ENCODE peak calls at places on chromosomes 16 and 17, in four cellular contexts. M, Q, Y and K are unnamed samples.

GRCh38 chr17:1252203-1252608 is 18.0 kb upstream of the BHLHA9 start:
- DNase-seq in Y (no peak), M (no peak), Q (no peak), K (no peak)

GRCh38 chr17:31068291-31068690 is 26.5 kb upstream of the NF1 start:
- DNase-seq in Q (no peak), M (peak), Y (peak), K (peak)

GRCh38 chr17:48127371-48128051 is 19.9 kb downstream of the SNX11 start:
- DNase-seq in Q (peak), Y (no peak), M (no peak), K (peak)

GRCh38 chr16:86508947-86509758 is 1.2 kb upstream of the FOXF1 start:
- DNase-seq in Y (no peak), M (no peak), Q (no peak), K (peak)

GRCh38 chr16:84643677-84644076 is 4.6 kb upstream of the KLHL36 start:
- DNase-seq in Y (no peak), Q (no peak), M (no peak), K (peak)

GRCh38 chr17:64066709-64067108 is 46.3 kb upstream of the ICAM2 start:
- DNase-seq in M (no peak), Q (no peak), Y (no peak), K (no peak)

GRCh38 chr17:17971431-17972125 is 622 bp downstream of the TOM1L2 start:
- DNase-seq in Y (peak), Q (peak), M (peak), K (no peak)

GRCh38 chr16:56961386-56961785 is 364 bp upstream of the CETP start:
- DNase-seq in Y (no peak), M (no peak), Q (no peak), K (no peak)

GRCh38 chr17:80941743-80942211 is 49.9 kb upstream of the CHMP6 start:
- DNase-seq in Q (no peak), M (no peak), Y (no peak), K (no peak)

GRCh38 chr17:17820457-17821158 is 16.2 kb downstream of the SREBF1 start:
- DNase-seq in Q (no peak), M (no peak), Y (no peak), K (no peak)

GRCh38 chr16:67245674-67246080 is 1.6 kb downstream of the FHOD1 start:
- DNase-seq in Q (no peak), Y (no peak), M (no peak), K (peak)

GRCh38 chr17:58302171-58302918 is 21.6 kb upstream of the MPO start:
- DNase-seq in Y (peak), M (no peak), Q (no peak), K (no peak)

GRCh38 chr16:48335961-48336360 is 49.3 kb downstream of the SIAH1 start:
- DNase-seq in M (no peak), Q (no peak), Y (no peak), K (no peak)

GRCh38 chr17:73944366-73944765 is 259.1 kb upstream of the RPL38 start:
- DNase-seq in M (no peak), Q (no peak), Y (no peak), K (no peak)

GRCh38 chr17:62781826-62782225 is 26.3 kb downstream of the MARCHF10 start:
- DNase-seq in Y (no peak), M (no peak), Q (no peak), K (peak)

GRCh38 chr16:56263711-56264608 is 72.7 kb downstream of the GNAO1 start:
- DNase-seq in M (no peak), Y (no peak), Q (no peak), K (no peak)

GRCh38 chr17:17710728-17711541 is 29.7 kb downstream of the RAI1 start:
- DNase-seq in Y (peak), M (no peak), Q (peak), K (peak)

GRCh38 chr16:84785843-84786538 is 33.8 kb upstream of the CRISPLD2 start:
- DNase-seq in Y (peak), Q (no peak), M (no peak), K (peak)

GRCh38 chr17:49344914-49345313 is 17.1 kb downstream of the ZNF652 start:
- DNase-seq in Q (no peak), M (no peak), Y (no peak), K (no peak)

GRCh38 chr17:39357978-39358377 is 43.4 kb downstream of the FBXL20 start:
- DNase-seq in M (no peak), Q (no peak), Y (peak), K (no peak)

GRCh38 chr16:50371936-50372595 is 3.3 kb upstream of the BRD7 start:
- DNase-seq in Y (no peak), Q (no peak), M (no peak), K (no peak)

GRCh38 chr17:77049440-77049839 is 91.3 kb upstream of the SEC14L1 start:
- DNase-seq in Y (no peak), M (no peak), Q (no peak), K (peak)

GRCh38 chr17:71503710-71504471 is 616.9 kb upstream of the SOX9 start:
- DNase-seq in Y (no peak), M (no peak), Q (no peak), K (no peak)

GRCh38 chr16:11303405-11304138 is 22.4 kb upstream of the PRM1 start:
- DNase-seq in Y (peak), M (no peak), Q (no peak), K (peak)

GRCh38 chr17:3003401-3004149 is 59.8 kb downstream of the OR1D5 start:
- DNase-seq in Y (peak), M (peak), Q (no peak), K (no peak)

GRCh38 chr16:7456221-7456620 is 123.6 kb downstream of the RBFOX1 start:
- DNase-seq in Q (no peak), M (no peak), Y (no peak), K (no peak)

GRCh38 chr17:61223725-61224124 is 175.9 kb upstream of the TBX2 start:
- DNase-seq in Q (no peak), Y (no peak), M (no peak), K (no peak)

GRCh38 chr16:48479955-48480354 is 94.7 kb upstream of the SIAH1 start:
- DNase-seq in Y (no peak), Q (no peak), M (no peak), K (peak)

GRCh38 chr17:78879679-78880186 is 23.3 kb downstream of the CEP295NL start:
- DNase-seq in Y (no peak), M (peak), Q (no peak), K (no peak)

GRCh38 chr16:81752225-81752875 is 26.7 kb upstream of the PLCG2 start:
- DNase-seq in Y (peak), M (no peak), Q (no peak), K (no peak)

GRCh38 chr17:64420143-64420670 is 28.7 kb upstream of the MILR1 start:
- DNase-seq in M (peak), Q (peak), Y (no peak), K (peak)

GRCh38 chr17:50772251-50772650 is 4.9 kb upstream of the ANKRD40CL start:
- DNase-seq in M (no peak), Y (no peak), Q (no peak), K (no peak)

DNA sequence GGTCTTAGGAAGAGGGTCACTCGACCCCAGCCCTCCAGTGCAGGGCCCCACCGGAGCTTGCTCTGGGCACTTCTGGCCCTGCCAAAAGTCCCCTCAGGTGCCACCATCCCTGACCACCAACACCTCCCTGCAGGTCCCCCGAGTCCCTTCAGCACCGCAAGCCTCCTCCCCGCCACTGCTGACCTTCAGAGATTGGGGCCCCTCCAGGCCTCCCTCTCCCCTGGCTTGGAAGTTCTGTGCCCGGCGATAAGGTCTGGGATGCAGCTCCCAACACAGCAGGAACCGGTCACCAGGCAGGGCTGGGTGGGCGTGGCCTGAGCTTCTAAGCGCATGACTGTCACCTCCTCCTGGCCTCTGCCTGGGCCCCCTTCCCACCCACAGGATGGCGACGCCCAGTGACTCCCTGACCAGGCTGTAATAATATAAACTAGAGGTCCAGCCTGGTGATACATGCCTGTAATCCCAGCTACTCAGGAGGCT is 11.2 kb downstream of the PIEZO1 start:
- DNase-seq in M (no peak), Q (no peak), Y (peak), K (no peak)
- H3K4me3 ChIP-seq in M (no peak), Q (no peak), Y (no peak), K (no peak)

GRCh38 chr17:8189041-8189710 is 804 bp downstream of the BORCS6 start:
- DNase-seq in Q (no peak), Y (peak), M (no peak), K (no peak)

GRCh38 chr17:8186787-8187516 is 3.0 kb downstream of the BORCS6 start:
- DNase-seq in Q (peak), Y (peak), M (peak), K (peak)

GRCh38 chr17:8186446-8186786 is 3.6 kb downstream of the BORCS6 start:
- DNase-seq in Y (no peak), M (no peak), Q (no peak), K (no peak)

GRCh38 chr17:8188408-8188839 is 1.6 kb downstream of the BORCS6 start:
- DNase-seq in M (no peak), Q (no peak), Y (no peak), K (no peak)

DNA sequence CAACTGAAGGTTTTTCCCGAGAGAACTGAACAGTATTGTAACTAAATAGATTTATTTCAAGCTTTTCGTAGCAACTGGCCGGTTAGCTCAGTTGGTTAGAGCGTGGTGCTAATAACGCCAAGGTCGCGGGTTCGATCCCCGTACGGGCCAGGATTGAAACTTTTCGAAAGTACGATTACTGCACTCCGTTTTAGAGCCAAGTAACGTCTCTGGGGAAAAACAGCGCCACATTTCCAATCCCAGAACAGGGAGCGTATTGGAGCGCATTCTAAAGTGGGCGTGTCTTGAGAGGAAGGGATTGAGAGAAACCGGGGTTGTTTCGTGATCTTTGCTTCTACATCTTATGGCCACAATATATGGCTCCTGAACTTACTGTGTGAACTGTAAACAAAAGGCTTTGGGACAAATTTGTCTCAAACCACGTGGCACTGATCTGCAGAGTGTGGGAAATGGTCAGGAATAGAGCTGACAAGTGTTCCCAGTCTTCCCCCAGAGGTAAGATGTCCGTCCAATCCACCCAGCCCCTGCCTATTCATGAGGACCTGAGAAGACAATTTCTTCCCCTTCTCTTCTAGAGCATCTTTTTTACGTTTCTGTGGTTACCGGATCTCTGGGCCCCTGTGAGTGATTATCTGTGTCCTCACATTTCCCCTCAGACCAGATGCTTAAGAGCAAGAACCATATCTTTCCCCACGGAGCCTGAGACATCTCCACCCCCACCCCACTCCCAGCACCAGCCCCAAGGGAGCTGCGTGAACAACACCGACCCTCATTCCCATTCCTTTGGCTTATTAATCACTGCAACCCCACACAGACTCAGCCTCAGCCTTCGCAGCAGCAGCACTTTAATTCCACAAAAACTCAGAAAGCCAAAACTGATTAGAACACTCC is 2.2 kb downstream of the BORCS6 start:
- DNase-seq in M (peak), Q (peak), Y (peak), K (peak)
- TF ChIP-seq CTCF in M (no peak), Q (no peak), Y (no peak), K (no peak)

DNA sequence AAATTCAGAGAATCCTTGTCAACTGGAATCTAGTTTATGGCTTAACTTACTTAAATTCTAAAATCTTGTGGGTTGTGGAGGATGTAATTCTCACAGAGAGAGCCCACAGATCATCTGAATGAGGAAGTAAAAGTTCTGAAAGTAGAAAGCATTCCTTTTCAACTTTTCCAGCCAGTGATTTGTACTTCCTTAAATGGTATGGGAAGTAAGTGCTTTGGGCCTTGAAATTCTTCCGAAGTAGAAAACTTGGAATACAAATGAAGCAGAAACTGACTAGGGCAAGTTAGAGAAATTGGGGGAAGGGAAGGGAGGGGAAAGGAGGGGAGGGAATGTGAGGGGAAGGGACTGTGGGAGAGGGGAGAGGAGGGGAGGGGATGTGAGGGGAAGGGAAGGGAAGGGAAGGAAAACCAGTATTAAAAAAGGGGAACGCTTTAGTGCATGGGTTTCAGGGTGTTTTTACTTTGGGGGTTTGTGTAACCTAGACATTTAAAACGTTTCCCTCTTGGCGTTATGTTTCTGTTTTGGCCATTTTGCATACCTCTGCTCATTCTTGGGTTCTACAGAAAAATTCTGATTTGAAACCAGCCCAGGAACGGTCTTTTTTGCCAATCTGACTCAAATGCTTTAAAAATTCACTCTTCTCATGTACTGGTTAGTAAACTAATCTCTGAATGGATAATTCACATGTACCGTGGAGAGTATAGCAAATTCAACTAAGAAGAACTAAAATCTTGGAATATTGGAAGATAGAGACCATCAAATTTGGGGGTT is 15.5 kb upstream of the SNTB2 start:
- DNase-seq in M (no peak), Y (no peak), Q (no peak), K (no peak)
- H3K4me3 ChIP-seq in M (no peak), Y (no peak), Q (no peak), K (no peak)

DNA sequence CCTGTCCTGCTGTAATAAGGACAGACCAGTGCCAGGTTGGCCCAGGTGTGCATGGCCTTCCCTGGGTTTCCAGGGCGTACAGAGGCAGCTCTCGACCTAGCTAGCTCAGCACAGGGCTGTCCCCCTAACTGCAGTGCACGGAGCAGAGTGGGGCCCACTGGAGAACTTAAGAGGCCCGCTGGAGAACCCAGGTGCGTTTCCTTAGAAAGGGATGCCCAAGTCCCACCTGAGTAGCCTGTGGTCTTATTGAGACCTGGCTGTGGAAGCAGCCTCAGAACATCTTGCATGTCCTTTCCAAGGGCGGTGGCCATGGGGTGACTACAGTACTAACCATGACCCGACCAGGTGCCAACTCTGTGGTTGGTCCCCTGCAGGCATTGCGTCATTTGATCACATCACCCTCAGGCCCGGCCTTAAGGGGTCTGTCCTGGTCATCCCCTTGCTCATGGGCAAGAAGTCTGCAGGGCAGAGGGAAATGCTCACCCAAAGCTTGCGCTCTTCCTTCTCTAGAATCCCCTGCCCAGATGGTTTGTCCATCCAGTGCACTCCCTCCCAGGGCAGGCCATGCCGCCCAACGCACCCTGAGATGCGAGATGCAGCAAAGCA is 3.3 kb upstream of the CCNF start:
- DNase-seq in Y (no peak), M (no peak), Q (no peak), K (no peak)
- TF ChIP-seq CTCF in Y (no peak), M (no peak), Q (no peak), K (no peak)

GRCh38 chr17:83200746-83201145 is 121.3 kb downstream of the METRNL start:
- DNase-seq in M (peak), Q (no peak), Y (no peak), K (no peak)
- H3K4me3 ChIP-seq in M (no peak), Q (no peak), Y (no peak), K (no peak)

GRCh38 chr17:75855310-75856061 is at the start of gene WBP2:
- DNase-seq in M (peak), Y (peak), Q (peak), K (peak)
- TF ChIP-seq CTCF in M (peak), Y (no peak), Q (peak), K (no peak)